ENCODE peak calls at places on chromosomes 12 and 14, in five cellular contexts. U is stomach, A is K562, Q is GM23338, C is transverse colon. X is an unnamed sample.

GRCh38 chr14:37515761-37516160 is 79.3 kb downstream of the FOXA1 start:
- DNase-seq in Q (no peak), A (no peak), U (no peak), C (no peak), X (no peak)

GRCh38 chr12:1559729-1560128 is 34.7 kb downstream of the FBXL14 start:
- DNase-seq in C (no peak), A (no peak), U (no peak), Q (no peak), X (no peak)

GRCh38 chr12:93670104-93670503 is 7.1 kb upstream of the CRADD start:
- DNase-seq in A (no peak), C (no peak), U (no peak), Q (no peak), X (no peak)

GRCh38 chr14:93936245-93936644 is 9.1 kb downstream of the FAM181A start:
- DNase-seq in A (peak), C (no peak), U (no peak), Q (peak), X (no peak)

GRCh38 chr12:52715416-52715815 is 12.1 kb upstream of the KRT77 start:
- DNase-seq in A (peak), U (peak), C (peak), Q (peak), X (no peak)

GRCh38 chr12:123024819-123025391 is 44.4 kb downstream of the ARL6IP4 start:
- DNase-seq in Q (no peak), U (no peak), C (no peak), A (no peak), X (no peak)

GRCh38 chr12:66197413-66198055 is 8.5 kb downstream of the IRAK3 start:
- DNase-seq in C (no peak), A (no peak), Q (no peak), U (no peak), X (no peak)

GRCh38 chr14:94621358-94622134 is 9.4 kb downstream of the SERPINA3 start:
- DNase-seq in U (no peak), C (no peak), A (no peak), Q (no peak), X (no peak)

GRCh38 chr12:78880078-78880477 is 15.5 kb downstream of the SYT1 start:
- DNase-seq in Q (peak), U (no peak), C (no peak), A (no peak), X (no peak)

GRCh38 chr12:120738252-120739030 is 12.8 kb downstream of the ACADS start:
- DNase-seq in C (no peak), U (no peak), A (no peak), Q (no peak), X (no peak)

GRCh38 chr12:9256341-9256740 is 48.1 kb upstream of the PZP start:
- DNase-seq in C (no peak), A (no peak), Q (peak), U (no peak), X (no peak)

GRCh38 chr14:22650046-22650739 is 6.0 kb upstream of the OR6J1 start:
- DNase-seq in Q (no peak), U (no peak), A (no peak), C (no peak), X (no peak)

GRCh38 chr12:79690156-79690605 is 583 bp downstream of the PAWR start:
- DNase-seq in Q (peak), A (no peak), U (peak), C (no peak), X (no peak)

GRCh38 chr12:75361408-75361807 is 26.9 kb downstream of the GLIPR1L1 start:
- DNase-seq in Q (no peak), C (no peak), A (no peak), U (no peak), X (no peak)
- TF ChIP-seq POLR2AphosphoS5 in Q (no peak), C (no peak), A (no peak), U (no peak), X (no peak)

DNA sequence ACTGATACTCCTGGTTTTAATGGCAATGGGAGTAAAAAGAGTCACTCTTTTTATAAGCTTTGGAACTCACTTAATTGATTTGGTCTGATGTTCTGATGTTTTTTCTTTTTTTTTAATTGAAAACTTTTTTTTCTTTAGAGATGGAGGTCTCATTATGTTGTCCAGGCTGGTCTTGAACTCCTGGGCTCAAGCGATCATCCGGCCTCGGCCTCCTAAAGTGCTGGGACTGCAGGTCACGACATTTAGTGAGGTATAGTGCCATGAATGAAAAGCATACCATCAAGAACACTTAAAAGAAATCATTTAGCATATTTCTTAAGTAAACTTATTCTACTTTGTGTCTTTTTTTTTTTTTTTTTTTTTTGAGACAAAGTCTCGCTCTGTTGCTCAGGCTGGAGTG is 12.7 kb upstream of the EID3 start:
- DNase-seq in A (no peak), U (no peak), C (no peak), Q (no peak), X (no peak)
- TF ChIP-seq POLR2AphosphoS5 in A (no peak), U (no peak), C (no peak), Q (no peak), X (no peak)

GRCh38 chr14:90383731-90384542 is 12.9 kb upstream of the CALM1 start:
- DNase-seq in U (peak), A (peak), Q (peak), C (peak), X (peak)

GRCh38 chr14:90383126-90383730 is 13.6 kb upstream of the CALM1 start:
- DNase-seq in Q (peak), U (peak), A (peak), C (peak), X (peak)

GRCh38 chr14:90381011-90381790 is 15.6 kb upstream of the CALM1 start:
- DNase-seq in U (peak), A (no peak), C (peak), Q (no peak), X (no peak)

GRCh38 chr14:90381999-90382451 is 14.8 kb upstream of the CALM1 start:
- DNase-seq in A (peak), C (peak), Q (peak), U (peak), X (no peak)

DNA sequence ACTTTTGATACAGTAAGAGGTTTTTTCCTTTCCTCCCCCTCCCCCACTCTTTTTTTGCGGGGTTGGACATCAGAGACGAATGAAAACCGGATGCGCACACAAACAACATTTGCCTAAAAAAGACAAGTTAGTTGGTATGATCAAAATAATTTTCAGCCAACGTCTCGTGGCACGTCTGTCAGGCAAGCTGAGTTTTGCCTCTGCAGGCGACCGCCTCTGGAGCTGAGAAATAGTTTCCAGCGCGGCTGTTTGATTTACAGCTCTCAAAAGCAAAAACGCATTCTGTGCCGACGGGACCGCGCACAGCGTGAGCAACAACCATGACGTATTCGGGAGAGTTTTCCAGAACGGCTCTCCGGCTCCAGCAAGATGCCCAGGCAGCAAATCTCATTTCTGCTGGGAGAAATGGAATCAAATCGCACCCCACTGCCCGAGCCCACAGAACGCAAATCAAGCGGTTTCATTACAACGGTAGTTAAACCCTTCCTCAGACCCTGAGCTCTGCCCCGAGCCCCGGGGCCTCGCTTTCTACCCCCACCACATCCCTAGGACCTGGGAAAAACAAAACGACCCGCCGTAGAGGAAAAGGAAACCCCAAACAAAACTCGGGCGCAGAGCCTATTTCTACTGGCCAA is 14.2 kb upstream of the CALM1 start:
- DNase-seq in C (peak), U (peak), Q (peak), A (no peak), X (no peak)
- TF ChIP-seq POLR2AphosphoS5 in C (no peak), U (peak), Q (no peak), A (no peak), X (no peak)

GRCh38 chr14:66444271-66444987 is 41.7 kb upstream of the CCDC196 start:
- DNase-seq in U (no peak), Q (no peak), A (no peak), C (no peak), X (no peak)
- TF ChIP-seq POLR2AphosphoS5 in U (no peak), Q (no peak), A (no peak), C (peak), X (no peak)

GRCh38 chr14:77123381-77124344 is 17.9 kb downstream of the ZDHHC22 start:
- DNase-seq in U (peak), Q (no peak), A (no peak), C (peak), X (no peak)

GRCh38 chr14:77122555-77123125 is 19.0 kb downstream of the ZDHHC22 start:
- DNase-seq in C (no peak), A (no peak), U (no peak), Q (no peak), X (no peak)

GRCh38 chr14:77119852-77120251 is 21.7 kb downstream of the ZDHHC22 start:
- DNase-seq in U (no peak), C (no peak), A (no peak), Q (no peak), X (no peak)

GRCh38 chr14:77124345-77125274 is 17.0 kb downstream of the ZDHHC22 start:
- DNase-seq in Q (peak), A (peak), U (peak), C (peak), X (peak)

GRCh38 chr14:77120771-77121743 is 20.5 kb downstream of the ZDHHC22 start:
- DNase-seq in Q (no peak), A (no peak), U (peak), C (peak), X (peak)
- TF ChIP-seq POLR2AphosphoS5 in Q (no peak), A (no peak), U (no peak), C (no peak), X (no peak)